ENCODE peak calls at places on chromosome 2, in nine cellular contexts. D is RWPE1; G is activated CD4-positive, alpha-beta T cell treated with anti-CD3 and anti-CD28 coated beads, Interleukin-2, amount 10 ng/mL, durations not matched to agents 7 days and 5 days; X is amygdala; Q is heart left ventricle; F is GM23338; J is NCI-H510A treated with DMSO at 0.1 percent for 48 hours; K is EH; O is activated naive CD8-positive, alpha-beta T cell treated with anti-CD3 and anti-CD28 coated beads, Interleukin-2, amount 50 U/mL, for 24 hours. S is an unnamed sample.

GRCh38 chr2:11129598-11130449 is 25.4 kb upstream of the SLC66A3 start:
- DNase-seq in F (peak), X (peak), O (peak), K (no peak), Q (peak), D (peak), G (peak), J (no peak), S (peak)

GRCh38 chr2:62074233-62074632 is 121.7 kb upstream of the B3GNT2 start:
- DNase-seq in D (no peak), G (no peak), K (peak), J (no peak), F (peak), O (no peak), X (no peak), Q (no peak), S (no peak)

GRCh38 chr2:70091816-70092215 is 4.5 kb downstream of the PCBP1 start:
- DNase-seq in Q (no peak), J (no peak), F (no peak), X (no peak), D (no peak), G (peak), O (no peak), K (no peak), S (no peak)

GRCh38 chr2:14975401-14975800 is 342.9 kb downstream of the LRATD1 start:
- DNase-seq in D (peak), O (no peak), X (no peak), F (no peak), G (no peak), Q (no peak), J (no peak), K (no peak), S (no peak)

GRCh38 chr2:170238776-170239175 is 60.8 kb downstream of the MYO3B start:
- DNase-seq in Q (no peak), X (no peak), K (no peak), D (no peak), J (no peak), F (no peak), O (no peak), G (no peak), S (no peak)

GRCh38 chr2:233079473-233079877 is 19.3 kb downstream of the INPP5D start:
- DNase-seq in Q (no peak), J (no peak), X (no peak), G (peak), D (no peak), K (no peak), O (no peak), F (no peak), S (no peak)

GRCh38 chr2:38443021-38443541 is 66.0 kb upstream of the ATL2 start:
- DNase-seq in K (no peak), X (no peak), O (no peak), J (no peak), G (no peak), F (no peak), D (no peak), Q (no peak), S (no peak)

GRCh38 chr2:29920631-29921559 is 491 bp downstream of the ALK start:
- DNase-seq in D (no peak), Q (no peak), K (peak), X (no peak), G (no peak), F (peak), J (peak), O (peak), S (no peak)

GRCh38 chr2:176085861-176086771 is 2.4 kb upstream of the EVX2 start:
- DNase-seq in F (peak), O (no peak), G (no peak), K (peak), D (peak), J (peak), Q (peak), X (peak), S (peak)

GRCh38 chr2:182444806-182445205 is 18.0 kb upstream of the PDE1A start:
- DNase-seq in K (peak), G (no peak), J (no peak), D (no peak), X (no peak), Q (no peak), O (no peak), F (no peak), S (no peak)

GRCh38 chr2:217399288-217399687 is 539.4 kb upstream of the TNP1 start:
- DNase-seq in Q (no peak), K (peak), F (no peak), J (no peak), D (no peak), O (no peak), X (no peak), G (no peak), S (no peak)

GRCh38 chr2:95277246-95277906 is 3.1 kb downstream of the PROM2 start:
- DNase-seq in D (peak), F (peak), G (no peak), Q (peak), X (no peak), O (no peak), J (no peak), K (peak), S (peak)

GRCh38 chr2:29054430-29054829 is 19.9 kb downstream of the PCARE start:
- DNase-seq in Q (no peak), J (no peak), O (no peak), X (no peak), G (no peak), D (no peak), F (no peak), K (no peak), S (no peak)

GRCh38 chr2:180412224-180412623 is 405.1 kb upstream of the CWC22 start:
- DNase-seq in O (no peak), F (no peak), G (no peak), K (no peak), D (no peak), J (no peak), Q (no peak), X (no peak), S (no peak)

GRCh38 chr2:47559079-47559684 is 156.2 kb downstream of the MSH2 start:
- DNase-seq in G (no peak), O (no peak), J (no peak), F (no peak), Q (no peak), D (peak), K (no peak), X (no peak), S (no peak)

GRCh38 chr2:205524656-205525055 is 157.6 kb upstream of the NRP2 start:
- DNase-seq in X (no peak), K (no peak), D (peak), J (no peak), Q (no peak), O (no peak), F (no peak), G (no peak), S (no peak)

GRCh38 chr2:61604433-61604832 is 66.3 kb upstream of the XPO1 start:
- DNase-seq in O (no peak), D (no peak), F (no peak), K (no peak), G (no peak), X (no peak), Q (no peak), J (no peak), S (no peak)

GRCh38 chr2:39512434-39512935 is 75.4 kb upstream of the MAP4K3 start:
- DNase-seq in D (no peak), X (no peak), Q (no peak), J (no peak), K (peak), G (no peak), F (no peak), O (no peak), S (no peak)

GRCh38 chr2:119598576-119598975 is 54.3 kb downstream of the CFAP221 start:
- DNase-seq in D (no peak), O (no peak), G (no peak), Q (no peak), J (peak), K (no peak), X (no peak), F (no peak), S (no peak)

GRCh38 chr2:136389809-136390208 is 271.9 kb upstream of the CXCR4 start:
- DNase-seq in O (no peak), F (no peak), G (no peak), D (no peak), X (no peak), K (no peak), Q (no peak), J (no peak), S (no peak)

GRCh38 chr2:151844217-151844896 is 16.1 kb upstream of the ARL5A start:
- DNase-seq in X (no peak), Q (no peak), O (no peak), D (no peak), F (no peak), K (no peak), J (no peak), G (no peak), S (no peak)

GRCh38 chr2:64963719-64964118 is 25.5 kb upstream of the SLC1A4 start:
- DNase-seq in X (no peak), J (no peak), G (no peak), O (no peak), D (no peak), K (no peak), F (no peak), Q (no peak), S (no peak)

GRCh38 chr2:232999354-232999753 is 13.7 kb downstream of the NGEF start:
- DNase-seq in K (no peak), J (no peak), O (no peak), X (no peak), D (no peak), F (peak), Q (no peak), G (no peak), S (no peak)

GRCh38 chr2:39603436-39603835 is 62.3 kb upstream of the TMEM178A start:
- DNase-seq in X (no peak), K (no peak), O (no peak), G (no peak), D (no peak), J (no peak), F (no peak), Q (no peak), S (no peak)

GRCh38 chr2:16142383-16143361 is 202.3 kb downstream of the MYCN start:
- DNase-seq in X (no peak), O (no peak), D (no peak), F (no peak), K (no peak), Q (no peak), J (no peak), G (peak), S (no peak)